ENCODE peak calls at places on chromosomes 3 and 15, in five cellular contexts. C is H54; N is stimulated activated CD4-positive, alpha-beta T cell treated with anti-CD3 and anti-CD28 coated beads, Interleukin-1b, Interleukin-23, amount 100 ng/mL, for 24 hours; E is activated effector memory CD4-positive, alpha-beta T cell treated with Interleukin-2 at 50 U/mL for 16 hours; Q is amniotic stem cell. H is an unnamed sample.

GRCh38 chr15:65377976-65378366 is at the start of gene IGDCC3:
- DNase-seq in C (no peak), N (no peak), E (no peak), Q (no peak), H (no peak)

GRCh38 chr3:131846296-131846924 is 188.4 kb downstream of the CPNE4 start:
- DNase-seq in C (no peak), N (no peak), E (no peak), Q (no peak), H (no peak)

GRCh38 chr15:39969002-39969394 is 35.1 kb downstream of the EIF2AK4 start:
- DNase-seq in C (no peak), N (no peak), E (no peak), Q (no peak), H (no peak)

GRCh38 chr15:90481023-90481422 is 48.7 kb upstream of the CRTC3 start:
- DNase-seq in C (no peak), N (no peak), E (no peak), Q (no peak), H (no peak)

GRCh38 chr3:17162116-17162515 is 277.4 kb downstream of the PLCL2 start:
- DNase-seq in C (no peak), N (no peak), E (no peak), Q (no peak), H (no peak)

GRCh38 chr3:120673116-120673515 is 8.9 kb downstream of the HGD start:
- DNase-seq in C (no peak), N (no peak), E (no peak), Q (no peak), H (no peak)

GRCh38 chr3:43389388-43390254 is 103.3 kb downstream of the SNRK start:
- DNase-seq in C (peak), N (peak), E (peak), Q (no peak), H (no peak)

GRCh38 chr3:120450261-120450913 is 405 bp downstream of the FSTL1 start:
- DNase-seq in C (no peak), N (peak), E (no peak), Q (no peak), H (no peak)

GRCh38 chr3:86410587-86410986 is 580.4 kb downstream of the VGLL3 start:
- DNase-seq in C (no peak), N (no peak), E (no peak), Q (no peak), H (no peak)

GRCh38 chr15:41698779-41699178 is 38.6 kb downstream of the MGA start:
- DNase-seq in C (peak), N (no peak), E (no peak), Q (no peak), H (no peak)

GRCh38 chr3:133472242-133472641 is 72.4 kb downstream of the BFSP2 start:
- DNase-seq in C (no peak), N (no peak), E (no peak), Q (no peak), H (no peak)

GRCh38 chr3:69236808-69237707 is 114.7 kb upstream of the LMOD3 start:
- DNase-seq in C (no peak), N (no peak), E (no peak), Q (no peak), H (no peak)